ENCODE peak calls at places on chromosomes 12 and 14, in five cellular contexts. R is A549, K is HCT116, L is lower lobe of right lung, Z is HepG2. D is an unnamed sample. For H3K4me1, the result is how much of the 10 kb centered on the place peaks cover.

GRCh38 chr14:65074449-65075155 is 27.7 kb downstream of the MAX start:
- DNase-seq in R (no peak), Z (no peak), L (no peak), K (no peak), D (no peak)

GRCh38 chr12:130083002-130083401 is 79.3 kb upstream of the FZD10 start:
- DNase-seq in R (no peak), K (no peak), L (no peak), Z (no peak), D (no peak)

GRCh38 chr12:16175893-16176292 is 101.6 kb downstream of the SLC15A5 start:
- DNase-seq in R (no peak), K (no peak), L (no peak), Z (no peak), D (no peak)

GRCh38 chr14:20388159-20388558 is 25.1 kb downstream of the TEP1 start:
- DNase-seq in K (no peak), L (no peak), R (no peak), Z (no peak), D (no peak)

GRCh38 chr14:50804181-50804721 is 26.7 kb downstream of the NIN start:
- DNase-seq in R (no peak), L (no peak), K (no peak), Z (no peak), D (no peak)

GRCh38 chr14:60189923-60190840 is 25.0 kb upstream of the DHRS7 start:
- DNase-seq in R (no peak), K (no peak), L (no peak), Z (no peak), D (no peak)

GRCh38 chr14:76647699-76648298 is 113.5 kb upstream of the VASH1 start:
- DNase-seq in K (peak), R (peak), L (no peak), Z (peak), D (peak)

GRCh38 chr12:59010948-59011347 is 90.6 kb upstream of the LRIG3 start:
- DNase-seq in K (no peak), L (no peak), R (no peak), Z (no peak), D (no peak)

GRCh38 chr12:125249066-125249824 is 184.0 kb downstream of the AACS start:
- DNase-seq in R (no peak), L (no peak), K (no peak), Z (no peak), D (no peak)

GRCh38 chr12:77615331-77615730 is 215.4 kb upstream of the NAV3 start:
- DNase-seq in K (peak), Z (no peak), R (no peak), L (no peak), D (no peak)

GRCh38 chr14:100654814-100655795 is 67.9 kb upstream of the BEGAIN start:
- DNase-seq in R (peak), Z (no peak), K (no peak), L (peak), D (peak)

GRCh38 chr12:94898388-94898787 is 105.1 kb downstream of the NDUFA12 start:
- DNase-seq in L (no peak), R (no peak), K (no peak), Z (no peak), D (no peak)

GRCh38 chr14:100872641-100873071 is 30.9 kb downstream of the RTL1 start:
- DNase-seq in R (no peak), L (peak), Z (no peak), K (no peak), D (no peak)

GRCh38 chr12:53726342-53726741 is 910 bp downstream of the CALCOCO1 start:
- DNase-seq in R (no peak), K (no peak), Z (peak), L (no peak), D (peak)

GRCh38 chr12:65565601-65566560 is 258.4 kb upstream of the HMGA2 start:
- DNase-seq in Z (no peak), K (no peak), L (no peak), R (no peak), D (no peak)

GRCh38 chr12:109718390-109718789 is 4.8 kb downstream of the FAM222A start:
- DNase-seq in K (no peak), L (no peak), Z (no peak), R (no peak), D (no peak)
- H3K27ac ChIP-seq in K (no peak), L (no peak), Z (no peak), R (no peak), D (no peak)

GRCh38 chr12:120536064-120536791 is 2.1 kb downstream of the RNF10 start:
- DNase-seq in Z (peak), R (no peak), L (no peak), K (no peak), D (peak)
- H3K4me3 ChIP-seq in Z (peak), R (peak), L (peak), K (peak), D (peak)

DNA sequence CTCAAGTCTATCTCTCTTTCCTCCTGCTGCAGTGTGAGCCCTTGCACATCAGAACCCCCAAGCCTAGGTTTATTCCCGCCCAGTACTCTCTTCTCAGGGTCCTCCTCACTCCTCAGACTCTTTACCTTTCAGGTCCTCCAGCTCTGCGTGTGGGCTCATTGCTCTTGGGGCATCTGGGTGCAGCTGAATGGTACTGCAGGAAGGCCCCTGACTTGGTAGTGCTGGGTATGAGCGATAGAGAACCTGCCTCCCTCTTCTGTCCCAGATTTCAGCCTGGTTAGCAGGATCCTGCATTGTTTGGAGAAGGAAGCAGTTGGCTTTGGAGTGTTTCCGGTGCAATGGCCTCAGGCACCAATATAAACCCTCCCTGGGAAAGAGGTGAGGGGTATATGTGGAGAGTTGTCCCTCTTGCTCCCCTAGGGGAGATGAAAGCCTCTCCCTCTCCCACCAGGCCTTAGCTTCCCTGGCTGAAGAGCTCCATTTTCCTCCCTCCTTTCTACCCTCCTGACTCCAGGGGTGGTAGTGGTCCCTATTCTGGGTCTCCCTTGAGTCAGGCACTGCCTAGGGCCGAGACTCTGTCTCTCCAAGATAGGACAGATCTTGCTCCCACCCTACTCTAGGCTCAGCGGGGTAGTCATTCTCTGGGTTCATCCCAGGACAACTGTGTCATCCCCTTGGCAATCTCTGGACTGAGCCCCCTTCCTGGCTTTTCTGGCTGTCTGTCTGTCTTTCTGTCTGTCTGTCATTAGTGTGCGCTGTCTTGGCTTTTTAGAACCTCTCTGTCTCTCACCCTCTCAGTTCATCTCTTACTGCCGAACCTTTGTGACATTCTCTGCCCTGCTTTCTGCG is 3.8 kb downstream of the LRP1 start:
- DNase-seq in K (no peak), R (no peak), Z (no peak), L (no peak), D (no peak)
- H3K4me1 ChIP-seq in K (under half), R (under half), Z (half or more), L (half or more), D (under half)

DNA sequence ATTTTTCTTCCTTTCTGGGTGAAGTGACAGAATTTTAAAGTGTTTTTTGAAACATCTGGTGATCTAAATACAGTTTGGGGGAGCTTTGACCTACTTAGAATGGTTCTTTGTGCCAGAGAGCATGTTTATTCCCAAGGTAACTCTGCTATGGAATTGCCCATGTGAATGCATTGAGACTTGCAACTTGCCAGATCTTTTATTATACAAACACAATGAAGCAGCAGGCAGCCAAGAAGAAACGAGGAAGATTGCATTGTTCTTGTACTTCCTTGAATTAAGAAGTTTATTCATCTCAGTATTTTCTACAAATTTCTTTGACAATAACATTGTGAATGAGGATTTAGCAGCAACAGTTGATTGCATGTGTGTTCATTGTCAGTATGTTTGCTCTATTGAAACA is 55.5 kb downstream of the FGD4 start:
- DNase-seq in Z (no peak), R (no peak), K (no peak), L (no peak), D (no peak)
- H3K27ac ChIP-seq in Z (no peak), R (peak), K (no peak), L (peak), D (peak)

DNA sequence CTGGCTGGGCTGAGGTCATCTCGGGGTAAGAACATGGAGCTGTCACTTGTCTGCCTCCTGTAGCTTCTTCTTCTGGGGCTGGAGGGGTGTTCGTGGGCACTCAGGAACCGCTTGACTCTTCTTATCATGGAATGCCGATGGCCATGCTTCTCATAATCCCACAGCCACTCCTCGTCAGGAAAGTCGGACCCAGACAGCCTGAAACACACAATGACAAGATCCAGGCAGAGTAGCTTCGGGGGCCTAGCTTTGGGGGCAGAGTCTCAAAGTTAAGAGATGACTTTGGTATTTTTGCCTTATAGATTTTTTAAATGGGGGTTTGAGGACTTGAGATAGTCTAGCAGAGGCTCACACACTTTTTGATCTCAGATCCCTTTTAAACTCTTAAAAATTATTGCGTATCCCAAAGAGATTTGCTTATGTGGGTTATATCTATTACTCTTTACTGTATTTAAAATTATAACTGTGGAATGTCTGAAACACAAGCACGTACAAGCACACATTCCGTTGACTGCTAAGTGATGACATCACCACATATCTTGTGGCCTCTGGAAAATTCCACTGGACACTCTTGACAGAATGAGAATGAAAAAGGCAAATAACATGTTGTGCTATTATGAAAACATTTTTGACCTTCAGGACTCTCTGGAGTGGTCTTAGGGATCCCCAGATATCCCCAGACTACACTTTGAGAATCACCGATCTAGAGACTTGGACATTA is 43.3 kb downstream of the BEST3 start:
- DNase-seq in Z (peak), R (no peak), K (no peak), L (no peak), D (no peak)
- H3K4me3 ChIP-seq in Z (no peak), R (no peak), K (no peak), L (no peak), D (no peak)

D was measured in small intestine.